ENCODE peak calls at places on chromosomes 6 and 20, in ten cellular contexts. T, J, L, F, N, G, A, Y, I and S are unnamed samples.

GRCh38 chr6:92495246-92495645 is 924.1 kb downstream of the EPHA7 start:
- DNase-seq in T (no peak), J (no peak), L (no peak), F (no peak), N (no peak), G (no peak), A (no peak), Y (no peak), I (no peak), S (no peak)

GRCh38 chr6:118893095-118893881 is 664 bp upstream of the ASF1A start:
- DNase-seq in T (no peak), J (no peak), L (no peak), F (peak; percentile 23), N (no peak), G (peak; percentile 44), A (no peak), Y (peak; percentile 16), I (peak; percentile 74), S (peak; percentile 50)

GRCh38 chr6:39178804-39179203 is 50.5 kb downstream of the KCNK5 start:
- DNase-seq in T (no peak), J (no peak), L (no peak), F (no peak), N (no peak), G (no peak), A (no peak), Y (no peak), I (no peak), S (no peak)

GRCh38 chr20:61850926-61851900 is 214.5 kb downstream of the TAF4 start:
- DNase-seq in T (no peak), J (no peak), L (no peak), F (no peak), N (no peak), G (no peak), A (no peak), Y (no peak), I (no peak), S (no peak)

GRCh38 chr6:76166297-76166696 is 93.8 kb upstream of the IMPG1 start:
- DNase-seq in T (no peak), J (no peak), L (no peak), F (no peak), N (no peak), G (no peak), A (no peak), Y (no peak), I (peak; percentile 13), S (no peak)

GRCh38 chr20:50371878-50372769 is 138.1 kb upstream of the PTPN1 start:
- DNase-seq in T (no peak), J (no peak), L (no peak), F (no peak), N (no peak), G (no peak), A (no peak), Y (no peak), I (no peak), S (no peak)

GRCh38 chr20:3658708-3659491 is 4.3 kb downstream of the GFRA4 start:
- DNase-seq in T (no peak), J (no peak), L (no peak), F (peak; percentile 6), N (no peak), G (peak; percentile 22), A (peak; percentile 82), Y (no peak), I (no peak), S (no peak)

GRCh38 chr6:30071081-30071818 is 4.3 kb downstream of the PPP1R11 start:
- DNase-seq in T (peak; percentile 11), J (no peak), L (no peak), F (no peak), N (no peak), G (no peak), A (no peak), Y (no peak), I (peak; percentile 66), S (no peak)

GRCh38 chr20:18778993-18779392 is 34.6 kb upstream of the SCP2D1 start:
- DNase-seq in T (no peak), J (no peak), L (no peak), F (no peak), N (no peak), G (no peak), A (no peak), Y (peak; percentile 7), I (peak; percentile 52), S (no peak)

GRCh38 chr6:12009904-12010634 is 2.0 kb upstream of the HIVEP1 start:
- DNase-seq in T (no peak), J (no peak), L (no peak), F (no peak), N (no peak), G (no peak), A (no peak), Y (no peak), I (no peak), S (no peak)

GRCh38 chr6:158655569-158656450 is 6.0 kb downstream of the SYTL3 start:
- DNase-seq in T (no peak), J (no peak), L (no peak), F (peak; percentile 89), N (no peak), G (no peak), A (no peak), Y (no peak), I (no peak), S (no peak)

GRCh38 chr6:158654960-158655485 is 5.2 kb downstream of the SYTL3 start:
- DNase-seq in T (no peak), J (no peak), L (no peak), F (peak; percentile 74), N (no peak), G (peak; percentile 64), A (no peak), Y (no peak), I (no peak), S (no peak)

GRCh38 chr6:158654498-158654897 is 4.6 kb downstream of the SYTL3 start:
- DNase-seq in T (peak; percentile 57), J (no peak), L (no peak), F (peak; percentile 87), N (peak; percentile 96), G (peak; percentile 66), A (no peak), Y (no peak), I (no peak), S (peak; percentile 67)

GRCh38 chr6:158649289-158650143 is at the start of gene SYTL3:
- DNase-seq in T (no peak), J (no peak), L (no peak), F (peak; percentile 88), N (peak; percentile 70), G (peak; percentile 68), A (no peak), Y (no peak), I (no peak), S (peak; percentile 76)

DNA sequence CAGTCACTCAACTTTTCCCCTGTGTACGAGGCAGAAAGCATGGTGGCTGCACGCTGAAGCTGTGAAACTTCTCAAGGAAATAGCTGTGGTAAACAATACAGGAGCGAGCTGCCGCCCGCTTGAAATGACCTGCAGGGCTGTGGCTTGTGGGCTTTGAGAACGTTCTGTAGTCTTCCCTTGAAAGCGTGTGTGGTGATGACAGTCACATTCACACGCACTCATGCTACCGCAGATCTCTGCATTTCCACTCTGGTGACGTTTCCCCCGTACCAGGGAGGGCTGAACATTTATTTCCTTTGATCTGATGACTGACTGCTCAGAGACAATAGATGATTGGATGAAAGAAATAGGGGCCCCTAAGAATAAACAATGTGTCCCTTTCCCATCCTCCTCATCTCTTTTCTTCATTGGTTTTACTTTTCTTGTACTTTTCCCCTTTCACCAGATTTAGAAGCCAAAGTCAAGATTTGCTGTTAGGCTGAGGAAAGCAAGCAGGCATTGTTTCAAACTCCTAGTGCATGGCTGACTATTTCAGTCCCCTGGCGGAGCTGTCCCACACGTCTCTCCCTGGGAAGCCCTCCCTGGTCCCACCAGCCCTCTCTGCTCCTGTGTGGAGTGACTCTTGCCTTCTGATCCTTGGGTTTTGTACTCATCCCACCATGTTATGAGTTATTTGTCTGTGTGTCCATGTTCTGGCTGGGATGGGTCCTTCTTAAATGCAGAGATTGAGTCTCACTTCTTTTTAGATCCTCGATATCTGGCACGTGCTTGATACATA is 3.9 kb downstream of the SYTL3 start:
- DNase-seq in T (no peak), J (no peak), L (no peak), F (peak; percentile 81), N (no peak), G (peak; percentile 66), A (no peak), Y (no peak), I (no peak), S (peak; percentile 74)
- TF ChIP-seq POLR2AphosphoS5 in T (no peak), J (no peak), L (no peak), F (peak; percentile 82), N (no peak), G (peak; percentile 42), A (peak; percentile 41), Y (no peak), I (no peak), S (no peak)

DNA sequence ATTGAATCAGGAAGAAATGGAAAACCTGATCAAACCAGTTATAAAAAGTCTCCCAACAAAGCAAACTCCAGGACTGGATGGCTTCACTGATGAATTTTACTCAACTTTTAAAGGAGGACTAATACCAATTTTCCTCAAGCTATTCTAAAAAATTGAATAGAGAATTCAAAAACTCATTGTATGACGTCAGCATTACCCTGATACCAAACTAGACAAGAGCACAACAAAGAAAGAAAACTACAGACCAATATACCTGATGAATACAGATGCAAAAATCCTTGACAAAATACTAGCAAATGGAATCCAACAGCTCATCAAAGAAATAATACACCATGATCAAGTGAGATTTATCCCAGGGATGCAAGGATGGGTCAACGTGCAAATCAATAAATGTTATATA is 172.9 kb downstream of the FNDC1 start:
- DNase-seq in T (no peak), J (no peak), L (no peak), F (no peak), N (no peak), G (no peak), A (no peak), Y (no peak), I (no peak), S (no peak)
- TF ChIP-seq POLR2AphosphoS5 in T (no peak), J (no peak), L (no peak), F (no peak), N (no peak), G (no peak), A (no peak), Y (no peak), I (no peak), S (no peak)

GRCh38 chr20:7841967-7842301 is 98.3 kb downstream of the HAO1 start:
- DNase-seq in T (no peak), J (peak; percentile 22), L (no peak), F (no peak), N (peak; percentile 68), G (no peak), A (no peak), Y (no peak), I (no peak), S (no peak)
- TF ChIP-seq POLR2AphosphoS5 in T (no peak), J (no peak), L (no peak), F (no peak), N (no peak), G (no peak), A (no peak), Y (no peak), I (no peak), S (no peak)

DNA sequence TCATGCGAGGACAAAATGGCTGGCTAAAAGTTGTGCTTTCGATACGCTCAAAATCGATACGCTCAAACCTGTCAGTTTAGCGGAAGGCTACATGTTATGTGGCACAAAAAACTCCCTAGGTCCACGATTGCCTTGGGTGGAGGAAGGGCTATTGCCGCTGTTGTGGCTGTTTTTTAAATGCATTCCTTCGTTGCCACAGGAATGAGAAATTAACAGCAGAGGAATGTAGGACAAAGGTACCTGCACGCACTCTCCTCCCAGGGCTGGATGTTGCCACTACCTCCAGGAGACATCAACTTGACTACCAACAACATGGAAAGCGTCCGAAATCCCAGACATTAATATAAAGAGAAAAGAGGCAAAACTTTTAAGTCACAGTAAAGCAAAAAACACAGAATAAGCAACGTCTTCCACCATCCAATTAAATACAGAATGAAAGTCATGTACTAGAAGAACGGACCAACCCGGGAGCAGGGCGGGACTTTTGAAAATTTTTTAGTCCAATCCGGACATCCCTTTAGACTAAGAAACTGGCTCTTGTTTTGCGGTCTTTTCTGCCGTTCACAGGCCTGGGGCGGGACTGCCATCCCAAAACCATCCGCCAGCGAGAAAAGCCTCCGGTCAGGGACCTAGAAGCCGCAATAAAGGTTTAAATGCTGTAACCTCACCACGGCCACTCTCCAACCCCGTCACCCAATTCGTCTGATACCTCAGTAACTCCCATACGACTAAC is 32.1 kb upstream of the HFE start:
- DNase-seq in T (peak; percentile 57), J (no peak), L (peak; percentile 98), F (peak; percentile 95), N (peak; percentile 97), G (peak; percentile 97), A (no peak), Y (peak; percentile 89), I (peak; percentile 95), S (peak; percentile 90)
- TF ChIP-seq POLR2AphosphoS5 in T (peak; percentile 98), J (peak; percentile 98), L (peak; percentile 98), F (peak; percentile 46), N (peak; percentile 78), G (peak; percentile 84), A (no peak), Y (peak; percentile 93), I (peak; percentile 79), S (no peak)